ENCODE peak calls at places on chromosomes 7 and 10, in four cellular contexts. H is PC-3, Z is transverse colon, I is colonic mucosa. B is an unnamed sample.

GRCh38 chr10:113454341-113455061 is 98.4 kb upstream of the HABP2 start:
- DNase-seq in H (peak), Z (peak), I (peak), B (peak)

GRCh38 chr7:143248781-143249354 is 14.4 kb upstream of the GSTK1 start:
- DNase-seq in H (peak), Z (peak), I (peak), B (no peak)

GRCh38 chr7:85621286-85621685 is 434.4 kb upstream of the SEMA3D start:
- DNase-seq in H (no peak), Z (no peak), I (no peak), B (no peak)

GRCh38 chr7:107079212-107079940 is 34.9 kb downstream of the PRKAR2B start:
- DNase-seq in H (no peak), Z (no peak), I (no peak), B (no peak)

GRCh38 chr7:52017802-52018679 is 701.4 kb upstream of the COBL start:
- DNase-seq in H (peak), Z (peak), I (peak), B (no peak)

GRCh38 chr10:33441561-33441960 is 107.1 kb upstream of the NRP1 start:
- DNase-seq in H (peak), Z (no peak), I (no peak), B (no peak)

GRCh38 chr7:23293500-23294073 is 5.6 kb upstream of the MALSU1 start:
- DNase-seq in H (no peak), Z (no peak), I (no peak), B (no peak)

GRCh38 chr7:38291117-38291647 is 17.7 kb upstream of the TARP start:
- DNase-seq in H (no peak), Z (no peak), I (no peak), B (no peak)

DNA sequence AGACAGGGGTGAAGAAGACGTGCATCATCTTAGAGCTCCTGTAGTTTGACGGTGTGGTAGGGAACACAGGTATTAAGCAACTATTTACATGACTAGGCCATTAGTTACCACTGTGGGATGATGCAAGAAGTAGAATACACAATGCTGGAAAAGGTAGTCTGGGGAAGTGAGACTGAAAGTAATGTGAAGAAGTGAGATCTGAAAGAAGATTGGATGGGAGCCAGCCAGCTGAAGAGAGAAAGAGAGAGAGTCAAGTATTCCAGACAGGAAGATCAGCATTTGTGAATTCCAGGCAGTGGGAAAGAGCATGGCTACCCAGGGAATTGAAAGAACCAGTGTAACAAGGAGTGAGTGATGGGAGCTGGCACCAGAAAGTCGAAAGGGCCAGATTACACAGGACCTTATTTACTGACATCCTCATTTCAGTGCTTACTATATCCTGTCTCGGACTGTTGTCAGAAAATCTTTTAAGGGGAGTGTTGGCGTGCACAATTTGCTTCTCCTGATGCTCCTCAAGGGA is 4.0 kb upstream of the CFAP58 start:
- DNase-seq in H (peak), Z (peak), I (no peak), B (no peak)
- H3K4me3 ChIP-seq in H (peak), Z (no peak), I (no peak), B (no peak)

DNA sequence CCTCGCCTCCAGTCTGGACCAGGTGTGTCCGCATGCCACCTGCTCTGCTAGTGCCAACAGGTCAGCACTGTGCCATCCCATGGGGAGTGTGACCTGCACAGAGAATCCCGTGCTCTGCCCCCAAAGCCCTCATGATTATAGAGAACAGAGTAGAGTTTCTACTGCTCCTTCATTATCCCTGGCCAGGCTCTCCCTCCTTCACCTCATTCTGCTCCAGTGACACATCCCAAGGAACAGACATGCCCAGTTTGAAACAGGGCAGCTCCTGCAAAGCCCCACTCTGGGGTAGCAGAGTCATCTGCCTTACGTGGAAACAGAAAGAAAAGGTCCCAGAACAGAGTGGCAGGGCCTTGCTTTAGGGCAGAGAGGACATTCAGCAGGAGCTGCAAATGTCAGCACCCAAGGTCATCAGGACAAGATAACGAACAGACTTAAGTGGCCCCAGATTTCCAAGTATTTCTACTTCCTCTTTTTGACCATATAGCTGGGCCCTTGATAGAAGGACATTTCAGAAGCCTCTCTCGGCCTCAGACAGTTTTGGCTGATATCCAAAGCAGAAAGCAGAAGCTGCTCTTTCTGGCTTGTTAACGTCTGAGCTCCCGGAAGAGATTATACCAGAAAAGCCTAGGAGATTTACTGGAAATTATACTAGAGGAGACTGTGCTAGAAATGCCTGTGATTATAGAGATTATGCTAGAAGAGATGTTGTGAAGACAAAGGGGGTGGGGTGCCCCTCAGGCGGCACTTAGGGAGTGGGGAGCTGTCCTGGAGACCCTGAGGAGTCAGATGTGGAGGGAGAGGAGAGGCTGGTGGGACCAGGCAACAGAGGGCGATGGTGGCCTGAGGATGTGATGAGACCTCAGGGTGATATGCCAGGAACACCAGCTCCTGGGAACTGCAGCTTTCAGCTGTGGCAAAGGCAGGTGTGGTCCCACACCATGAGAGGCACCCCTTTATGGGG is 12.6 kb downstream of the TMEM176B start:
- DNase-seq in H (no peak), Z (no peak), I (peak), B (no peak)
- TF ChIP-seq CTCF in H (no peak), Z (no peak), I (no peak), B (no peak)

GRCh38 chr10:28897617-28898464 is 220.5 kb downstream of the BAMBI start:
- DNase-seq in H (no peak), Z (no peak), I (no peak), B (no peak)
- H3K4me3 ChIP-seq in H (no peak), Z (no peak), I (no peak), B (no peak)

GRCh38 chr10:122466866-122467470 is 5.6 kb downstream of the HTRA1 start:
- DNase-seq in H (no peak), Z (no peak), I (no peak), B (no peak)

GRCh38 chr10:122465401-122465800 is 4.0 kb downstream of the HTRA1 start:
- DNase-seq in H (no peak), Z (no peak), I (no peak), B (no peak)

GRCh38 chr10:122469848-122470247 is 8.5 kb downstream of the HTRA1 start:
- DNase-seq in H (no peak), Z (no peak), I (no peak), B (no peak)

GRCh38 chr10:122468923-122469781 is 7.8 kb downstream of the HTRA1 start:
- DNase-seq in H (peak), Z (no peak), I (no peak), B (no peak)

GRCh38 chr10:122468220-122468922 is 7.0 kb downstream of the HTRA1 start:
- DNase-seq in H (no peak), Z (no peak), I (no peak), B (no peak)
- TF ChIP-seq CTCF in H (no peak), Z (no peak), I (no peak), B (no peak)

DNA sequence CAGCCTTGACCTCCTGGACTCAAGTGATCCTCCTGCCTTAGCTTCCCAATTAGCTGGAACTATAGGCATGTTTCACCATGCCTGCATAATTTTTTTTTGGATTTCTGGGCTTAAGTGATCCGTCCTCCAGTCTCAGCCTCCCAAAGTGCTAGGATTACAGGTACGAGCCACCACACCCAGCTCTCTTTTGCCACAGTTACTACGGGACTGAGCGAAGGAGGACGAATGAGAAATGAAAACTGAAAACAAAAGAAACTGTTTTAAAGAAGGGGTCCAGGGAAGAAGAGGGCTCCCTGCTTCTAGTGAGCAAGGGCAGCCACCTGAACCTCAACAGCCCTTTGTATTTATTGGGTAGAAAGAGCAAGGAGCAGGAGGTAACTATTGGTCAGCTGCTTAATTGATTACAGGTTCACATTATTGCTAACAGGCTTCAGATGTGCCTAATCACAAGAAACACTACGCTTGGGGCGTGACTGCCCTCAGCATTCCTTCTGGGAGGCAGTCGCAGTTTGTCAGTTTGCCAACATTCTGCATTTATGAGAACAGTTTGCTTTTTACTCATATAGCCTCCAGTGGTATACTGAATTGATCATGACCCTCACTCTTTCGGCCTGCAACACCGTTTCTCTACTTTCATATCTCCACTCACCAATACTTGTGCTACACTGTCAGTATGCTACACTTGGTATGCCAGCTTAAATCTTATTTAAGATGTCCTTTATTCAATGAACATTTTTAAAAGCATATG is 676.8 kb downstream of the DNAJB9 start:
- DNase-seq in H (peak), Z (no peak), I (no peak), B (no peak)
- H3K4me3 ChIP-seq in H (peak), Z (no peak), I (no peak), B (no peak)

GRCh38 chr10:24333736-24334135 is 124.8 kb downstream of the KIAA1217 start:
- DNase-seq in H (no peak), Z (no peak), I (no peak), B (no peak)

GRCh38 chr10:24334279-24334922 is 125.5 kb downstream of the KIAA1217 start:
- DNase-seq in H (no peak), Z (no peak), I (no peak), B (no peak)

GRCh38 chr10:24331457-24331856 is 122.5 kb downstream of the KIAA1217 start:
- DNase-seq in H (peak), Z (peak), I (peak), B (no peak)
- TF ChIP-seq CTCF in H (no peak), Z (no peak), I (no peak), B (no peak)

GRCh38 chr10:72783290-72783689 is 91.3 kb downstream of the MCU start:
- DNase-seq in H (peak), Z (no peak), I (no peak), B (no peak)
- H3K4me3 ChIP-seq in H (no peak), Z (no peak), I (no peak), B (no peak)

B was measured in GM12864.